ENCODE peak calls at places on chromosomes 11 and 22, in six cellular contexts. T is astrocyte of the hippocampus; X is hypothalamus; E is psoas muscle; S is effector memory CD4-positive, alpha-beta T cell; H is stimulated activated CD8-positive, alpha-beta memory T cell treated with anti-CD3 and anti-CD28 coated beads, Interleukin-7, amount 100 ng/mL, for 1 hour. B is an unnamed sample.

GRCh38 chr11:101775033-101775432 is 139.8 kb upstream of the CEP126 start:
- DNase-seq in T (no peak), X (no peak), E (no peak), S (no peak), H (no peak), B (no peak)

GRCh38 chr11:76630600-76630999 is 39.9 kb downstream of the LRRC32 start:
- DNase-seq in T (no peak), X (no peak), E (no peak), S (no peak), H (no peak), B (no peak)

GRCh38 chr11:14380947-14381555 is 22.1 kb upstream of the RRAS2 start:
- DNase-seq in T (peak; percentile 89), X (peak; percentile 64), E (peak; percentile 82), S (no peak), H (peak; percentile 13), B (peak; percentile 37)

GRCh38 chr11:109849946-109850345 is 243.2 kb upstream of the ZC3H12C start:
- DNase-seq in T (no peak), X (no peak), E (no peak), S (no peak), H (no peak), B (no peak)

GRCh38 chr11:93567406-93567819 is 24.2 kb upstream of the SMCO4 start:
- DNase-seq in T (peak; percentile 79), X (no peak), E (peak; percentile 59), S (no peak), H (no peak), B (no peak)

GRCh38 chr22:25235547-25236290 is 16.3 kb downstream of the CRYBB2 start:
- DNase-seq in T (peak; percentile 92), X (peak; percentile 1), E (peak; percentile 67), S (no peak), H (peak; percentile 19), B (peak; percentile 48)

GRCh38 chr11:44992181-44992582 is 41.5 kb upstream of the TP53I11 start:
- DNase-seq in T (no peak), X (no peak), E (no peak), S (no peak), H (no peak), B (no peak)

GRCh38 chr22:24077416-24077815 is 66.3 kb downstream of the CABIN1 start:
- DNase-seq in T (no peak), X (no peak), E (no peak), S (no peak), H (no peak), B (no peak)

GRCh38 chr11:103608566-103608965 is 427.9 kb upstream of the DDI1 start:
- DNase-seq in T (peak; percentile 34), X (no peak), E (no peak), S (no peak), H (no peak), B (no peak)

GRCh38 chr11:10666556-10666955 is 27.0 kb downstream of the IRAG1 start:
- DNase-seq in T (peak; percentile 54), X (no peak), E (no peak), S (no peak), H (no peak), B (no peak)

GRCh38 chr11:123145220-123145619 is 49.8 kb downstream of the CLMP start:
- DNase-seq in T (peak; percentile 71), X (no peak), E (peak; percentile 35), S (no peak), H (no peak), B (no peak)

GRCh38 chr11:114846040-114846791 is 167.9 kb downstream of the NXPE2 start:
- DNase-seq in T (peak; percentile 31), X (no peak), E (peak; percentile 46), S (no peak), H (no peak), B (peak; percentile 56)

B was measured in NCI-H510A treated with DMSO at 0.1 percent for 48 hours.